ENCODE peak calls at places on chromosomes 5 and 9, in five cellular contexts. One of them, this sample, is unnamed.

GRCh38 chr9:90870646-90871326 is 69.2 kb downstream of the SYK start:
- DNase-seq in CD4-positive, alpha-beta T cell: peak
- DNase-seq in adipocyte: peak
- DNase-seq in GM06990: no peak
- DNase-seq in activated T-cell treated with anti-CD3 and anti-CD28 coated beads, Interleukin-2, amount 50 U/mL, for 24 hours: no peak
- DNase-seq in this sample: peak

GRCh38 chr5:176788091-176788490 is 22.3 kb upstream of the UNC5A start:
- DNase-seq in adipocyte: no peak
- DNase-seq in CD4-positive, alpha-beta T cell: no peak
- DNase-seq in activated T-cell treated with anti-CD3 and anti-CD28 coated beads, Interleukin-2, amount 50 U/mL, for 24 hours: no peak
- DNase-seq in GM06990: no peak
- DNase-seq in this sample: no peak

GRCh38 chr5:179805529-179806249 is 977 bp downstream of the MGAT4B start:
- DNase-seq in CD4-positive, alpha-beta T cell: no peak
- DNase-seq in adipocyte: peak
- DNase-seq in GM06990: peak
- DNase-seq in activated T-cell treated with anti-CD3 and anti-CD28 coated beads, Interleukin-2, amount 50 U/mL, for 24 hours: no peak
- DNase-seq in this sample: no peak

GRCh38 chr5:96214442-96215197 is 218.4 kb downstream of the PCSK1 start:
- DNase-seq in GM06990: no peak
- DNase-seq in activated T-cell treated with anti-CD3 and anti-CD28 coated beads, Interleukin-2, amount 50 U/mL, for 24 hours: no peak
- DNase-seq in adipocyte: peak
- DNase-seq in CD4-positive, alpha-beta T cell: no peak
- DNase-seq in this sample: no peak

GRCh38 chr9:4661165-4662095 is 664 bp upstream of the PLPP6 start:
- DNase-seq in activated T-cell treated with anti-CD3 and anti-CD28 coated beads, Interleukin-2, amount 50 U/mL, for 24 hours: no peak
- DNase-seq in GM06990: no peak
- DNase-seq in CD4-positive, alpha-beta T cell: no peak
- DNase-seq in adipocyte: peak
- DNase-seq in this sample: no peak

GRCh38 chr5:142432369-142432863 is 107.6 kb upstream of the SPRY4 start:
- DNase-seq in GM06990: peak
- DNase-seq in adipocyte: no peak
- DNase-seq in activated T-cell treated with anti-CD3 and anti-CD28 coated beads, Interleukin-2, amount 50 U/mL, for 24 hours: peak
- DNase-seq in CD4-positive, alpha-beta T cell: peak
- DNase-seq in this sample: no peak

GRCh38 chr9:93302586-93303257 is 118.8 kb downstream of the WNK2 start:
- DNase-seq in activated T-cell treated with anti-CD3 and anti-CD28 coated beads, Interleukin-2, amount 50 U/mL, for 24 hours: peak
- DNase-seq in GM06990: no peak
- DNase-seq in adipocyte: peak
- DNase-seq in CD4-positive, alpha-beta T cell: peak
- DNase-seq in this sample: peak

GRCh38 chr5:1227669-1228068 is 2.5 kb downstream of the SLC6A18 start:
- DNase-seq in GM06990: no peak
- DNase-seq in adipocyte: no peak
- DNase-seq in activated T-cell treated with anti-CD3 and anti-CD28 coated beads, Interleukin-2, amount 50 U/mL, for 24 hours: no peak
- DNase-seq in CD4-positive, alpha-beta T cell: no peak
- DNase-seq in this sample: peak

GRCh38 chr5:179044765-179045164 is 15.4 kb upstream of the ZNF354C start:
- DNase-seq in CD4-positive, alpha-beta T cell: no peak
- DNase-seq in GM06990: no peak
- DNase-seq in activated T-cell treated with anti-CD3 and anti-CD28 coated beads, Interleukin-2, amount 50 U/mL, for 24 hours: no peak
- DNase-seq in adipocyte: no peak
- DNase-seq in this sample: no peak

GRCh38 chr5:28488752-28489151 is 1450.4 kb upstream of the CDH9 start:
- DNase-seq in activated T-cell treated with anti-CD3 and anti-CD28 coated beads, Interleukin-2, amount 50 U/mL, for 24 hours: no peak
- DNase-seq in GM06990: no peak
- DNase-seq in adipocyte: no peak
- DNase-seq in CD4-positive, alpha-beta T cell: no peak
- DNase-seq in this sample: no peak

GRCh38 chr9:81656004-81656403 is 33.3 kb downstream of the TLE1 start:
- DNase-seq in adipocyte: no peak
- DNase-seq in GM06990: no peak
- DNase-seq in activated T-cell treated with anti-CD3 and anti-CD28 coated beads, Interleukin-2, amount 50 U/mL, for 24 hours: no peak
- DNase-seq in CD4-positive, alpha-beta T cell: no peak
- DNase-seq in this sample: no peak

GRCh38 chr9:69885474-69885929 is 64.9 kb downstream of the CFAP95 start:
- DNase-seq in adipocyte: no peak
- DNase-seq in GM06990: no peak
- DNase-seq in CD4-positive, alpha-beta T cell: no peak
- DNase-seq in activated T-cell treated with anti-CD3 and anti-CD28 coated beads, Interleukin-2, amount 50 U/mL, for 24 hours: no peak
- DNase-seq in this sample: no peak

GRCh38 chr5:60961685-60962084 is 16.7 kb downstream of the NDUFAF2 start:
- DNase-seq in adipocyte: peak
- DNase-seq in activated T-cell treated with anti-CD3 and anti-CD28 coated beads, Interleukin-2, amount 50 U/mL, for 24 hours: no peak
- DNase-seq in GM06990: no peak
- DNase-seq in CD4-positive, alpha-beta T cell: no peak
- DNase-seq in this sample: no peak

GRCh38 chr9:16458696-16459420 is 411.6 kb downstream of the BNC2 start:
- DNase-seq in activated T-cell treated with anti-CD3 and anti-CD28 coated beads, Interleukin-2, amount 50 U/mL, for 24 hours: no peak
- DNase-seq in adipocyte: peak
- DNase-seq in CD4-positive, alpha-beta T cell: no peak
- DNase-seq in GM06990: peak
- DNase-seq in this sample: peak

GRCh38 chr9:34591091-34591910 is 1.8 kb upstream of the CNTFR start:
- DNase-seq in GM06990: peak
- DNase-seq in CD4-positive, alpha-beta T cell: peak
- DNase-seq in activated T-cell treated with anti-CD3 and anti-CD28 coated beads, Interleukin-2, amount 50 U/mL, for 24 hours: peak
- DNase-seq in adipocyte: peak
- DNase-seq in this sample: peak

GRCh38 chr5:176436641-176437040 is 11.5 kb upstream of the FAF2 start:
- DNase-seq in adipocyte: peak
- DNase-seq in activated T-cell treated with anti-CD3 and anti-CD28 coated beads, Interleukin-2, amount 50 U/mL, for 24 hours: no peak
- DNase-seq in CD4-positive, alpha-beta T cell: no peak
- DNase-seq in GM06990: no peak
- DNase-seq in this sample: no peak

GRCh38 chr9:84669293-84670105 is at the start of gene NTRK2:
- DNase-seq in adipocyte: peak
- DNase-seq in GM06990: peak
- DNase-seq in CD4-positive, alpha-beta T cell: no peak
- DNase-seq in activated T-cell treated with anti-CD3 and anti-CD28 coated beads, Interleukin-2, amount 50 U/mL, for 24 hours: peak
- DNase-seq in this sample: no peak

GRCh38 chr9:114318416-114318815 is 4.5 kb upstream of the ORM1 start:
- DNase-seq in activated T-cell treated with anti-CD3 and anti-CD28 coated beads, Interleukin-2, amount 50 U/mL, for 24 hours: peak
- DNase-seq in adipocyte: no peak
- DNase-seq in CD4-positive, alpha-beta T cell: no peak
- DNase-seq in GM06990: no peak
- DNase-seq in this sample: no peak

GRCh38 chr5:134878403-134878802 is 4.2 kb downstream of the TXNDC15 start:
- DNase-seq in CD4-positive, alpha-beta T cell: no peak
- DNase-seq in adipocyte: no peak
- DNase-seq in activated T-cell treated with anti-CD3 and anti-CD28 coated beads, Interleukin-2, amount 50 U/mL, for 24 hours: no peak
- DNase-seq in GM06990: no peak
- DNase-seq in this sample: no peak

GRCh38 chr9:72150653-72151052 is 1.4 kb downstream of the GDA start:
- DNase-seq in GM06990: no peak
- DNase-seq in activated T-cell treated with anti-CD3 and anti-CD28 coated beads, Interleukin-2, amount 50 U/mL, for 24 hours: no peak
- DNase-seq in adipocyte: no peak
- DNase-seq in CD4-positive, alpha-beta T cell: no peak
- DNase-seq in this sample: no peak

GRCh38 chr5:158463188-158463587 is 604.2 kb upstream of the CLINT1 start:
- DNase-seq in activated T-cell treated with anti-CD3 and anti-CD28 coated beads, Interleukin-2, amount 50 U/mL, for 24 hours: no peak
- DNase-seq in adipocyte: peak
- DNase-seq in GM06990: no peak
- DNase-seq in CD4-positive, alpha-beta T cell: no peak
- DNase-seq in this sample: no peak

GRCh38 chr5:147743686-147744332 is 38.7 kb downstream of the JAKMIP2 start:
- DNase-seq in activated T-cell treated with anti-CD3 and anti-CD28 coated beads, Interleukin-2, amount 50 U/mL, for 24 hours: no peak
- DNase-seq in adipocyte: no peak
- DNase-seq in CD4-positive, alpha-beta T cell: no peak
- DNase-seq in GM06990: no peak
- DNase-seq in this sample: peak

GRCh38 chr9:88577736-88578485 is 42.9 kb downstream of the NXNL2 start:
- DNase-seq in adipocyte: no peak
- DNase-seq in CD4-positive, alpha-beta T cell: no peak
- DNase-seq in GM06990: no peak
- DNase-seq in activated T-cell treated with anti-CD3 and anti-CD28 coated beads, Interleukin-2, amount 50 U/mL, for 24 hours: no peak
- DNase-seq in this sample: no peak

GRCh38 chr5:69007086-69007672 is 86.6 kb upstream of the SLC30A5 start:
- DNase-seq in GM06990: no peak
- DNase-seq in adipocyte: peak
- DNase-seq in CD4-positive, alpha-beta T cell: no peak
- DNase-seq in activated T-cell treated with anti-CD3 and anti-CD28 coated beads, Interleukin-2, amount 50 U/mL, for 24 hours: no peak
- DNase-seq in this sample: no peak

GRCh38 chr5:137096149-137097103 is 402.7 kb downstream of the SPOCK1 start:
- DNase-seq in activated T-cell treated with anti-CD3 and anti-CD28 coated beads, Interleukin-2, amount 50 U/mL, for 24 hours: no peak
- DNase-seq in adipocyte: no peak
- DNase-seq in GM06990: no peak
- DNase-seq in CD4-positive, alpha-beta T cell: no peak
- DNase-seq in this sample: no peak

GRCh38 chr5:177470759-177471536 is 2.5 kb downstream of the DBN1 start:
- DNase-seq in CD4-positive, alpha-beta T cell: no peak
- DNase-seq in activated T-cell treated with anti-CD3 and anti-CD28 coated beads, Interleukin-2, amount 50 U/mL, for 24 hours: no peak
- DNase-seq in adipocyte: peak
- DNase-seq in GM06990: no peak
- DNase-seq in this sample: no peak

GRCh38 chr5:132489871-132490483 is 596 bp downstream of the IRF1 start:
- DNase-seq in GM06990: no peak
- DNase-seq in CD4-positive, alpha-beta T cell: peak
- DNase-seq in activated T-cell treated with anti-CD3 and anti-CD28 coated beads, Interleukin-2, amount 50 U/mL, for 24 hours: peak
- DNase-seq in adipocyte: peak
- DNase-seq in this sample: no peak

GRCh38 chr5:32551194-32551593 is 34.2 kb upstream of the SUB1 start:
- DNase-seq in adipocyte: no peak
- DNase-seq in GM06990: no peak
- DNase-seq in activated T-cell treated with anti-CD3 and anti-CD28 coated beads, Interleukin-2, amount 50 U/mL, for 24 hours: no peak
- DNase-seq in CD4-positive, alpha-beta T cell: no peak
- DNase-seq in this sample: no peak

GRCh38 chr9:13661014-13661413 is 381.5 kb upstream of the MPDZ start:
- DNase-seq in CD4-positive, alpha-beta T cell: no peak
- DNase-seq in adipocyte: no peak
- DNase-seq in GM06990: no peak
- DNase-seq in activated T-cell treated with anti-CD3 and anti-CD28 coated beads, Interleukin-2, amount 50 U/mL, for 24 hours: no peak
- DNase-seq in this sample: no peak

GRCh38 chr5:123599171-123599570 is 87.2 kb downstream of the CSNK1G3 start:
- DNase-seq in GM06990: no peak
- DNase-seq in activated T-cell treated with anti-CD3 and anti-CD28 coated beads, Interleukin-2, amount 50 U/mL, for 24 hours: no peak
- DNase-seq in adipocyte: peak
- DNase-seq in CD4-positive, alpha-beta T cell: no peak
- DNase-seq in this sample: no peak

GRCh38 chr9:76887951-76888350 is 18.0 kb downstream of the PRUNE2 start:
- DNase-seq in adipocyte: no peak
- DNase-seq in GM06990: no peak
- DNase-seq in activated T-cell treated with anti-CD3 and anti-CD28 coated beads, Interleukin-2, amount 50 U/mL, for 24 hours: no peak
- DNase-seq in CD4-positive, alpha-beta T cell: no peak
- DNase-seq in this sample: no peak

GRCh38 chr5:142484821-142485387 is 160.1 kb upstream of the SPRY4 start:
- DNase-seq in activated T-cell treated with anti-CD3 and anti-CD28 coated beads, Interleukin-2, amount 50 U/mL, for 24 hours: no peak
- DNase-seq in GM06990: no peak
- DNase-seq in CD4-positive, alpha-beta T cell: no peak
- DNase-seq in adipocyte: no peak
- DNase-seq in this sample: no peak

GRCh38 chr9:123784513-123784912 is 145.4 kb downstream of the DENND1A start:
- DNase-seq in CD4-positive, alpha-beta T cell: no peak
- DNase-seq in GM06990: no peak
- DNase-seq in adipocyte: peak
- DNase-seq in activated T-cell treated with anti-CD3 and anti-CD28 coated beads, Interleukin-2, amount 50 U/mL, for 24 hours: no peak
- DNase-seq in this sample: no peak

GRCh38 chr5:140324834-140325195 is 21.6 kb downstream of the HBEGF start:
- DNase-seq in activated T-cell treated with anti-CD3 and anti-CD28 coated beads, Interleukin-2, amount 50 U/mL, for 24 hours: no peak
- DNase-seq in adipocyte: peak
- DNase-seq in GM06990: no peak
- DNase-seq in CD4-positive, alpha-beta T cell: no peak
- DNase-seq in this sample: no peak

GRCh38 chr9:68515304-68516017 is 25.2 kb downstream of the TMEM252 start:
- DNase-seq in activated T-cell treated with anti-CD3 and anti-CD28 coated beads, Interleukin-2, amount 50 U/mL, for 24 hours: no peak
- DNase-seq in adipocyte: peak
- DNase-seq in GM06990: no peak
- DNase-seq in CD4-positive, alpha-beta T cell: no peak
- DNase-seq in this sample: no peak

GRCh38 chr9:16266648-16267276 is 603.7 kb downstream of the BNC2 start:
- DNase-seq in adipocyte: no peak
- DNase-seq in activated T-cell treated with anti-CD3 and anti-CD28 coated beads, Interleukin-2, amount 50 U/mL, for 24 hours: no peak
- DNase-seq in GM06990: no peak
- DNase-seq in CD4-positive, alpha-beta T cell: no peak
- DNase-seq in this sample: no peak

GRCh38 chr9:136963341-136963740 is 11.3 kb downstream of the LCN12 start:
- DNase-seq in adipocyte: no peak
- DNase-seq in CD4-positive, alpha-beta T cell: no peak
- DNase-seq in GM06990: no peak
- DNase-seq in activated T-cell treated with anti-CD3 and anti-CD28 coated beads, Interleukin-2, amount 50 U/mL, for 24 hours: no peak
- DNase-seq in this sample: no peak